ENCODE peak calls at places on chromosomes 4 and X, in five cellular contexts. M is stomach, I is fibroblast of lung, D is psoas muscle, W is breast epithelium. B is an unnamed sample. For H3K27me3, the result is how much of the 10 kb centered on the place peaks cover.

GRCh38 chrX:154321624-154322023 is 26.0 kb downstream of the TKTL1 start:
- DNase-seq in M (no peak), I (no peak), D (no peak), W (no peak), B (peak)

GRCh38 chr4:14059006-14059405 is 431.5 kb upstream of the BOD1L1 start:
- DNase-seq in M (no peak), I (peak), D (no peak), W (no peak), B (no peak)

GRCh38 chrX:87064522-87064921 is 453.1 kb upstream of the KLHL4 start:
- DNase-seq in M (no peak), I (peak), D (no peak), W (no peak), B (no peak)

GRCh38 chrX:28843817-28844216 is 256.6 kb downstream of the IL1RAPL1 start:
- DNase-seq in M (no peak), I (no peak), D (no peak), W (no peak), B (no peak)

GRCh38 chr4:72468904-72469502 is 100.0 kb downstream of the ADAMTS3 start:
- DNase-seq in M (no peak), I (no peak), D (no peak), W (no peak), B (no peak)

GRCh38 chr4:128782076-128782715 is 27.3 kb upstream of the JADE1 start:
- DNase-seq in M (peak), I (peak), D (peak), W (no peak), B (peak)

GRCh38 chrX:1307626-1308340 is 28.8 kb upstream of the IL3RA start:
- DNase-seq in M (no peak), I (no peak), D (no peak), W (no peak), B (no peak)

GRCh38 chr4:78312989-78313753 is 238.4 kb upstream of the ANXA3 start:
- DNase-seq in M (no peak), I (peak), D (no peak), W (no peak), B (no peak)

GRCh38 chr4:79913581-79913980 is 159.4 kb downstream of the ANTXR2 start:
- DNase-seq in M (no peak), I (peak), D (no peak), W (no peak), B (no peak)

GRCh38 chrX:11137543-11138139 is 26.5 kb downstream of the HCCS start:
- DNase-seq in M (no peak), I (peak), D (no peak), W (no peak), B (no peak)

GRCh38 chrX:39896951-39897740 is 200.6 kb downstream of the BCOR start:
- DNase-seq in M (no peak), I (peak), D (no peak), W (peak), B (no peak)

GRCh38 chr4:121943941-121944340 is 7.9 kb downstream of the TRPC3 start:
- DNase-seq in M (no peak), I (no peak), D (no peak), W (no peak), B (no peak)

GRCh38 chrX:134173541-134174272 is 63.3 kb upstream of the CCDC160 start:
- DNase-seq in M (no peak), I (no peak), D (no peak), W (no peak), B (no peak)

DNA sequence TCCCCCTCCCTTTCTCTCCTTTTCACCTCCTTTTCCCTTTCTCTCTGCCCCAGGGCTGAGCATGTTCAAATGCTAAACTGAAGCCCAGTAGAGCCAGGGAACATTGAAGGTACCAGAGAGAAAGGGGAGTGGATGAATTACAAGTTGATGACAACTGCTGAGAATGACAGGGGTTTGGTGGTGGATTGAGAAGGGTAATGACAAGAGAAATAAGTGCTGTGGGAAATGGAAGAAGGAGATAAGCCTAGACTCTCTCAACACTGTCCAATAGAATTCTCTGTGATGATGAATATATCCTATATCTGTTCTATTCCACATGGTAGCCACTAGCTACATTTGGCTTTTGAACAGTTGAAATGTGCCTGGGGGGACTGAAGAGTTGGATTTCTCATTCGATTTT is 154.5 kb downstream of the TMEM164 start:
- DNase-seq in M (no peak), I (no peak), D (no peak), W (no peak), B (no peak)
- H3K27me3 ChIP-seq in M (under half), I (under half), D (under half), W (under half), B (under half)

DNA sequence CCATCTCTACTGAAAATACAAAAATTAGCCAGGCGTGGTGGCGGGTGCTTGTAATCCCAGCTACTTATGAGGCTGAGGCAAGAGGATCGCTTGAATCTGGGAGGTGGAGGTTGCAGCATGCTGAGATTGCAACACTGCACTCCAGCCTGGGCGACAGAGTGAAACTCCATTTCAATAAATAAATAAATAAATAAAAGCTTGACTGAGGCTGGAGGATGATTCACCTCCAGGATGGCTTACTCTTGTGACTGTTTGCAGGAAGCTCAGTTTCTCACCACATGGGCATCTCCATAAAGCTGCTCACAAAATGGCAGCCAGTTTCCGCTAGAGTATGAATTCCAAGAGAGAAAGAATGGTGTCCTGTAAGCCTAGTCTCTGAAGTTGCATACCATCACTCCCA is 191.7 kb upstream of the EDNRA start:
- DNase-seq in M (no peak), I (no peak), D (no peak), W (no peak), B (no peak)
- H3K27me3 ChIP-seq in M (under half), I (under half), D (under half), W (under half), B (under half)

DNA sequence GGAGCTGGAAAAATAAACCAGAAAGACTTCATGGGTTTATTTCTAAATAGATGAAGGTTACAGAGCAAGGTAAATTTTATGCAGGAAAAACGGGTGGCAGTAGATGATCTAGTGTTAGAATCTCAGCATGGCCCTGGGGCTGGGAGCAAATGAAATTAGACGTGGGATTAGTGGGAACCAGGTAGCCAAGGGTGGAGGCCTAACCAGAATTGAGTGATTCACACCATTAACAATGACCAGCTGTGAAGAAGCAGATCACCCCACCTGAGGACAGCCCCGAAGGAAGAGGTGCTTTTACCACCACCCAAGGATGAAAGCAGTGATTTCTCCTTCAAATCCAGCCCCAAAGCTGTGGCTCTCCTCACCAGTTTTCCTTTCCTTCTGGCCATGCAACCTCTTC is 20.8 kb upstream of the ACSL1 start:
- DNase-seq in M (no peak), I (no peak), D (no peak), W (no peak), B (no peak)
- H3K27me3 ChIP-seq in M (under half), I (under half), D (under half), W (under half), B (under half)

DNA sequence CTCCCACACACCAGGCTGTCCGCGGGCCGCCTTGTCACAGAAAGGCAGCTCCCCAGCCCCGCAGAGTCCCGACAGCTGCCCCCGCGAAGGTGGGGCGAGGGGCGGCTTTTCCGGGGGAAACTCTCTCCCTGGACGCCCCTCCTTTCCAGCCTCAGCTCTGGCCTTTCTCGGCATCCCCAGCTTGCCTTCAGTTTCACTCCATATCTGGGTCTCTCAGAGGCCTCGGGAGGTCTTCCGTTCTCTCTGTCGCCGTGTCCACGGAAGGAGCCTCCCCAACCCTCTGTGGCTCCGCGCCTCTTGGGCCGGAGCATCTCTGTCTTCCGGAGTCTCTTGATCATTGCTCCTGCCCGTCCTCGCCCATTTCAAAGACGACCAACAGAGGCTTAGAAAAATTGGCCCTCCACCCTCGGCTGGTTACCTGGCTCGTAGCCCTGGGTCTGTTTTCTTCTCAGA is 6.1 kb upstream of the MSX1 start:
- DNase-seq in M (no peak), I (no peak), D (no peak), W (no peak), B (no peak)
- H3K27me3 ChIP-seq in M (under half), I (under half), D (half or more), W (under half), B (half or more)

GRCh38 chr4:7300711-7301095 is 108.4 kb downstream of the SORCS2 start:
- DNase-seq in M (no peak), I (no peak), D (no peak), W (no peak), B (no peak)
- H3K27me3 ChIP-seq in M (under half), I (under half), D (under half), W (under half), B (under half)

DNA sequence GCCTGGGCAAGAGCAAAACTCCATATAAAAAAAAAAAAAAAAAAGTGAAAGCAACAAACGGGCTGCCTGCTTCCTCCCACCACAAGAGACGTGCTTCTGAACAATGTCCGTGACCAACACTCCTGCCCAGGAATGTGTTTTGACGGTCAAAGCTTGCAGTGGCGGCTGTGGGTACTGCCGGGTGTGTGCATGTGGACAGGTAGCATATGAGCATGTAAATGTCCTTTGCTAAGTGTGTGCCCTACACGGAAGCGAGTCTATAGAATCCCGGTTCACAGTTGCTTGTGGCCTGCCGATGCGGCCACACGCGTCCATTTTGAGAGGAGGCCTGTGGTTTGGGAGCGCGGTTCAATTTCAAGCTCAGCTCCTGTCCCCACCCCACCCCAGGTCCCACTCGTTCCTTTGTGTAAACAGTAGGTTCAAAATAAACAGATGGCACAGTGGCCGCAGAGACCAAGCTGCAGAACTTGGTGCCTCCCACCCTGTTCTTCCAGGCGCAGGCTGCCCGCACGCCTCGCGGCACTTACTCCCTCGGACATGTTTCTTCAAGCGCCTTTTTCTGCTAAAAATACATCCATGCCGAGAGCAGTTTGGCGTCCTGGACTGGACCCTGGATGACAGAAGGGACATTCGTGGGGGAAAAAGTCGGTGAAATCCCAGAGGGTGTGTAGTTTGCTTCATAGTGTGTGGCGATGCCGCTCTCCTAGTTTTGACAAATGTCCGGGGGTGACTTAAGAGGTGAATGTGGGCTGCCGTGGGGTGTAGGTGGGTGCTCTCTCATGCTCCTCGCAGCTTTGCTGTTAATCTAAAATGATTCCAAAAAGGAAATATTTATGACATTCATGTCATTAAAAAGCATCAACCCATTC is 11.5 kb upstream of the NKX1-1 start:
- DNase-seq in M (peak), I (no peak), D (no peak), W (no peak), B (no peak)
- H3K27me3 ChIP-seq in M (under half), I (under half), D (under half), W (under half), B (half or more)

GRCh38 chr4:25658357-25658771 is 2.7 kb downstream of the SLC34A2 start:
- DNase-seq in M (no peak), I (no peak), D (no peak), W (no peak), B (no peak)
- H3K27me3 ChIP-seq in M (under half), I (under half), D (under half), W (under half), B (under half)

GRCh38 chr4:188430384-188430783 is 291.1 kb downstream of the TRIML1 start:
- DNase-seq in M (no peak), I (no peak), D (no peak), W (no peak), B (no peak)
- H3K27me3 ChIP-seq in M (under half), I (under half), D (under half), W (under half), B (under half)

B was measured in transverse colon.